ENCODE peak calls at places on chromosome 12, in ten cellular contexts. W is astrocyte of the spinal cord, V is stomach, H is colonic mucosa, J is Peyer's patch, F is neural progenitor cell, S is body of pancreas, B is epithelial cell of esophagus, Z is fibroblast of mammary gland, O is heart right ventricle. M is an unnamed sample.
A peak's percentile ranks its signal among the peaks of the same experiment; 100 is the strongest.

GRCh38 chr12:2319747-2320146 is 267.0 kb downstream of the CACNA1C start:
- DNase-seq in W (peak; percentile 22), V (no peak), H (no peak), J (no peak), F (no peak), S (no peak), B (no peak), Z (peak; percentile 36), O (peak; percentile 71), M (peak; percentile 31)

GRCh38 chr12:117333331-117334000 is 28.0 kb downstream of the NOS1 start:
- DNase-seq in W (no peak), V (no peak), H (no peak), J (no peak), F (no peak), S (peak; percentile 13), B (no peak), Z (no peak), O (no peak), M (no peak)

GRCh38 chr12:2244013-2244861 is 191.4 kb downstream of the CACNA1C start:
- DNase-seq in W (peak; percentile 99), V (no peak), H (no peak), J (no peak), F (peak; percentile 76), S (no peak), B (no peak), Z (peak; percentile 93), O (no peak), M (peak; percentile 80)

GRCh38 chr12:124612392-124612680 is 44.9 kb upstream of the NCOR2 start:
- DNase-seq in W (no peak), V (no peak), H (no peak), J (no peak), F (no peak), S (no peak), B (no peak), Z (no peak), O (no peak), M (no peak)

GRCh38 chr12:27906127-27906500 is 66.4 kb downstream of the PTHLH start:
- DNase-seq in W (no peak), V (no peak), H (no peak), J (no peak), F (no peak), S (no peak), B (peak; percentile 53), Z (peak; percentile 34), O (no peak), M (no peak)

GRCh38 chr12:49881400-49882247 is 22.1 kb downstream of the FAIM2 start:
- DNase-seq in W (no peak), V (no peak), H (no peak), J (no peak), F (no peak), S (no peak), B (no peak), Z (no peak), O (no peak), M (no peak)

GRCh38 chr12:94567784-94568183 is 82.6 kb downstream of the TMCC3 start:
- DNase-seq in W (no peak), V (no peak), H (no peak), J (no peak), F (no peak), S (no peak), B (no peak), Z (no peak), O (no peak), M (no peak)

GRCh38 chr12:87509233-87509820 is 519.9 kb downstream of the C12orf50 start:
- DNase-seq in W (peak; percentile 64), V (no peak), H (no peak), J (no peak), F (no peak), S (no peak), B (peak; percentile 86), Z (peak; percentile 64), O (no peak), M (peak; percentile 63)

GRCh38 chr12:95231190-95231589 is 13.6 kb downstream of the VEZT start:
- DNase-seq in W (peak; percentile 60), V (no peak), H (no peak), J (no peak), F (no peak), S (peak; percentile 26), B (peak; percentile 62), Z (peak; percentile 67), O (no peak), M (peak; percentile 82)

GRCh38 chr12:10720974-10721565 is 2.1 kb downstream of the YBX3 start:
- DNase-seq in W (no peak), V (no peak), H (no peak), J (no peak), F (no peak), S (no peak), B (no peak), Z (no peak), O (no peak), M (peak; percentile 33)

GRCh38 chr12:10722502-10722904 is 620 bp downstream of the YBX3 start:
- DNase-seq in W (peak; percentile 67), V (peak; percentile 43), H (peak; percentile 47), J (peak; percentile 19), F (peak; percentile 59), S (peak; percentile 55), B (peak; percentile 73), Z (peak; percentile 61), O (peak; percentile 34), M (peak; percentile 68)

GRCh38 chr12:10719482-10719881 is 3.6 kb downstream of the YBX3 start:
- DNase-seq in W (no peak), V (no peak), H (no peak), J (no peak), F (no peak), S (no peak), B (peak; percentile 66), Z (peak; percentile 41), O (peak; percentile 24), M (peak; percentile 53)

GRCh38 chr12:10721654-10722501 is 1.2 kb downstream of the YBX3 start:
- DNase-seq in W (peak; percentile 97), V (peak; percentile 81), H (peak; percentile 92), J (peak; percentile 65), F (peak; percentile 63), S (peak; percentile 97), B (peak; percentile 96), Z (peak; percentile 99), O (peak; percentile 94), M (peak; percentile 99)

GRCh38 chr12:10722905-10723866 is at the start of gene YBX3:
- DNase-seq in W (peak; percentile 87), V (peak; percentile 87), H (peak; percentile 92), J (peak; percentile 47), F (peak; percentile 83), S (peak; percentile 94), B (peak; percentile 88), Z (peak; percentile 77), O (peak; percentile 92), M (peak; percentile 86)
- H3K4me3 ChIP-seq in W (peak within 1 kb of the TSS; percentile 98), V (peak within 1 kb of the TSS; percentile 82), H (peak within 1 kb of the TSS; percentile 96), J (peak within 1 kb of the TSS; percentile 62), F (peak within 1 kb of the TSS; percentile 82), S (peak within 1 kb of the TSS; percentile 61), B (peak within 1 kb of the TSS; percentile 98), Z (peak within 1 kb of the TSS; percentile 84), O (peak within 1 kb of the TSS; percentile 93), M (peak within 1 kb of the TSS; percentile 88)

GRCh38 chr12:52532636-52533035 is 12.4 kb upstream of the KRT5 start:
- DNase-seq in W (no peak), V (no peak), H (no peak), J (no peak), F (no peak), S (no peak), B (no peak), Z (no peak), O (no peak), M (no peak)

GRCh38 chr12:52531563-52532300 is 11.5 kb upstream of the KRT5 start:
- DNase-seq in W (no peak), V (no peak), H (no peak), J (no peak), F (no peak), S (no peak), B (no peak), Z (no peak), O (no peak), M (no peak)

GRCh38 chr12:52537101-52537500 is 15.8 kb downstream of the KRT71 start:
- DNase-seq in W (no peak), V (no peak), H (no peak), J (no peak), F (no peak), S (no peak), B (no peak), Z (no peak), O (no peak), M (no peak)

GRCh38 chr12:52533686-52534470 is 13.7 kb upstream of the KRT5 start:
- DNase-seq in W (no peak), V (no peak), H (no peak), J (no peak), F (no peak), S (no peak), B (no peak), Z (no peak), O (no peak), M (no peak)

DNA sequence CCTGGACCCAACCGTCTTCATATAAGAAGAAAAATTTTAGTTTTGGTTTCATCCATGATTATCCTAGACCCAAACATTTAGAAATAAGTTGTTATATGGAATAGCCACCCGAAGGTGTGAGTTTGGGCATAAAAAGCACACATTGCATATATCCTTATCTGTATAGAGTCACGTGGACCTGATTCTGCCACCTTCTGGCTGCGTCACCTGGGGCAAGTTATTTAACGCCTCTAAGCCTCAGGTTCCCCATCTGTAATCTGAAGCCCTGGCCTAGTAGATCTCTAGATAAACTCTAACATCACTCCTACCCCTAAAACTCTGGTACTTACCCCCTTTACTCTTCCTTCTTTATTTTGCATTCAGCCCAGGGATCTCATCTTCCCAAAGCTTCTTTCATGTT is 14.3 kb upstream of the KRT5 start:
- DNase-seq in W (no peak), V (no peak), H (peak; percentile 34), J (no peak), F (no peak), S (no peak), B (no peak), Z (no peak), O (no peak), M (no peak)
- TF ChIP-seq CTCF in W (no peak), V (no peak), H (no peak), J (no peak), F (peak; percentile 26), S (no peak), B (no peak), Z (no peak), O (no peak), M (peak; percentile 5)

GRCh38 chr12:126358806-126359205 is 1293.6 kb downstream of the AACS start:
- DNase-seq in W (no peak), V (no peak), H (no peak), J (no peak), F (no peak), S (no peak), B (no peak), Z (no peak), O (no peak), M (no peak)
- H3K4me3 ChIP-seq in W (no peak overlapping the region), V (no peak overlapping the region), H (no peak overlapping the region), J (no peak overlapping the region), F (no peak overlapping the region), S (no peak overlapping the region), B (no peak overlapping the region), Z (no peak overlapping the region), O (no peak overlapping the region), M (no peak overlapping the region)

DNA sequence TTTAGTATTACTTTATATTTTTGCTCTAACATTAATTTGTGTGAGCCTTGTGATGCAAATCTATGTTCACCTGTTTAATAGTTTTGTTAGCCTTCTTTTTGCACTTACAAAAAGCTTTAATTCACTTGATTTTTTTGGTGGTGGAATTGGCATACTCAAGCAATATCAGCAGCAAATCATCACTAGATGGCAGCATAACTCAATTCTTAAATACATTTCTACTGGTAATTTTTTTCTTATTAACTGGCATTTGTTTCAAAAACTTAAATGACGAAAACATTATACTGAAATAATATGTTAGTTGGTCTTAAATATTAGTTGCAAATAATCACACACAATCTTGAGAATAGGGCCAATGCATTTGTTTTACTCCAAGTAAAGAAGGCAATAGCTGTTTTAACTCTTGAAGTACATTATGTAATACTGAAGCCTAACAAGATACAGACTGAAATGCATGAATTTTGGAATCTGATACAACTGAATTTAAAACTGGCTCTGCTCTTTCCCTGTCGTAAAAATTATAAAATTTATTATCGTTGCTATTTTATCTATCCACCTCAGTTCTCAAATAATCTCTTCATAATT is 151.5 kb downstream of the ATXN7L3B start:
- DNase-seq in W (peak; percentile 71), V (no peak), H (no peak), J (no peak), F (peak; percentile 56), S (no peak), B (peak; percentile 64), Z (peak; percentile 70), O (no peak), M (peak; percentile 79)
- TF ChIP-seq CTCF in W (peak; percentile 54), V (no peak), H (peak; percentile 39), J (no peak), F (peak; percentile 75), S (peak; percentile 51), B (peak; percentile 60), Z (peak; percentile 62), O (peak; percentile 64), M (peak; percentile 55)

M was measured in cardiac fibroblast.